ENCODE peak calls at places on chromosome 7, in six cellular contexts. Z is epithelial cell of esophagus, S is A549, H is IMR-90, C is cardiac muscle cell, K is AG04449. N is an unnamed sample.

GRCh38 chr7:92916751-92917369 is 80.5 kb upstream of the CDK6 start:
- DNase-seq in K (peak; percentile 42), S (peak; percentile 49), C (peak; percentile 86), H (peak; percentile 44), Z (peak; percentile 84), N (no peak)

GRCh38 chr7:108613147-108613948 is 43.7 kb downstream of the DNAJB9 start:
- DNase-seq in H (peak; percentile 25), S (peak; percentile 35), K (no peak), C (peak; percentile 66), Z (peak; percentile 52), N (peak; percentile 26)

GRCh38 chr7:80636709-80637108 is 1.7 kb upstream of the CD36 start:
- DNase-seq in C (no peak), Z (no peak), K (no peak), H (no peak), S (no peak), N (no peak)

GRCh38 chr7:149225106-149225505 is 14.3 kb upstream of the ZNF212 start:
- DNase-seq in H (no peak), S (no peak), K (no peak), Z (no peak), C (no peak), N (no peak)

GRCh38 chr7:1735262-1735661 is 65.2 kb downstream of the ELFN1 start:
- DNase-seq in C (no peak), K (no peak), S (no peak), Z (no peak), H (no peak), N (no peak)

GRCh38 chr7:42012786-42013360 is 224.1 kb downstream of the GLI3 start:
- DNase-seq in H (no peak), S (no peak), Z (no peak), C (peak; percentile 7), K (no peak), N (no peak)

GRCh38 chr7:74575083-74575803 is 82.3 kb upstream of the GTF2I start:
- DNase-seq in K (no peak), C (no peak), H (peak; percentile 34), S (peak; percentile 76), Z (peak; percentile 98), N (no peak)

GRCh38 chr7:37369904-37370303 is 78.8 kb downstream of the ELMO1 start:
- DNase-seq in K (no peak), H (no peak), S (no peak), Z (no peak), C (no peak), N (no peak)

GRCh38 chr7:917255-918117 is 37.0 kb downstream of the ADAP1 start:
- DNase-seq in H (no peak), S (no peak), K (no peak), Z (no peak), C (no peak), N (no peak)

GRCh38 chr7:76310102-76310957 is 7.9 kb downstream of the HSPB1 start:
- DNase-seq in S (no peak), C (no peak), Z (peak; percentile 36), K (no peak), H (no peak), N (no peak)

GRCh38 chr7:17069146-17069545 is 187.4 kb upstream of the AGR3 start:
- DNase-seq in K (no peak), S (no peak), Z (peak; percentile 87), H (no peak), C (no peak), N (no peak)

GRCh38 chr7:148327379-148327778 is 263.2 kb upstream of the C7orf33 start:
- DNase-seq in Z (peak; percentile 89), C (no peak), K (no peak), S (peak; percentile 23), H (no peak), N (no peak)

GRCh38 chr7:118185163-118185860 is 1.3 kb downstream of the LSM8 start:
- DNase-seq in Z (no peak), S (no peak), C (no peak), K (peak; percentile 31), H (peak; percentile 40), N (no peak)

DNA sequence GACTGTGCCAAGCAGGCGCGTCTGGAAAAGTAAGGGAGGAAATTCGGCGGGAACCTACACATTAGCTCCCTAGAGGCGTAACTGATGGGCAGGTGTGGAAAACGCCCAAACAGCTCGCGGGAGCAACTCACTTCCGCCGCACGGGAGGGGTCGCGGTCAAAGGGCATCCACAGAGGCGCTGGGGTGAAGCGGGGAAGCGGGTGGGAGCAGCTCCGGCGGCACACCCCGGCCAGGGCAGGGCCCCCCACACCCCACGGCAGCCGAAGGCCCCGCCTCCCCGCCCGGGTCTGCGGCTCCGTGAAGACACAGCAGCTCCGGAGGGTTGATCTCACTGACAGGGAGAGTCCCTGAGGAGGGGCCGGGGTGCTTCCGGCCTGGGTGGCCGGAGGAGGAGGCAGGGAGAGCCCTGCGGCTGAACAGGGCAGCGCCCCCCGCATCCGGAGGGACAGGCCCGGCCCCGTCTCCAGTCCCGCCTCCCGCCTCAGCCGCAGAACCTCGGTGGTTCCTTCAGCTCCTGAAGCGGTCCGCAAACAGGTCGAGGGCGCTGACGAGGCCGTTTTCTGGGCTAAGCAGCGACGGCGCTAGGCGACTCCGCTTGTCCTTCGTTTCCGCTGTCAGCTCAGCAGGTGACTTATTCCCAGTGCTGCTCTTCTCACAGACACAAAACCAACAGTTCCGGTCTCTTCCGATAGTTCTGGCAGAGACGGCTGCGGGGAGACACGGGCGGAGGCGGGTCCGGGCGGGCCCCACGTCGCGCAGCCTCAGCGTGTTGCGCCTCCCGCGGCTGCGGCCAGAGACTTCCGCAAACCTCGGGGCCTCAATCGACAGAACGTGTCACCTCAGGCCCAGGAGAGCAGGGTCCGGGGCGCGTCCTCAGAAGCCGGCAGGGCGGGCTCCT is 276.1 kb downstream of the DNAJB6 start:
- DNase-seq in H (no peak), S (no peak), K (no peak), Z (no peak), C (no peak), N (no peak)
- H3K4me3 ChIP-seq in H (no peak overlapping the region), S (no peak overlapping the region), K (no peak overlapping the region), Z (no peak overlapping the region), C (no peak overlapping the region), N (peak overlapping the region; percentile 15)

GRCh38 chr7:54877683-54878082 is 118.7 kb upstream of the SEC61G start:
- DNase-seq in K (no peak), H (no peak), Z (peak; percentile 55), C (no peak), S (peak; percentile 55), N (no peak)
- TF ChIP-seq CTCF in K (no peak), H (no peak), Z (peak; percentile 51), C (no peak), S (peak; percentile 34), N (no peak)

DNA sequence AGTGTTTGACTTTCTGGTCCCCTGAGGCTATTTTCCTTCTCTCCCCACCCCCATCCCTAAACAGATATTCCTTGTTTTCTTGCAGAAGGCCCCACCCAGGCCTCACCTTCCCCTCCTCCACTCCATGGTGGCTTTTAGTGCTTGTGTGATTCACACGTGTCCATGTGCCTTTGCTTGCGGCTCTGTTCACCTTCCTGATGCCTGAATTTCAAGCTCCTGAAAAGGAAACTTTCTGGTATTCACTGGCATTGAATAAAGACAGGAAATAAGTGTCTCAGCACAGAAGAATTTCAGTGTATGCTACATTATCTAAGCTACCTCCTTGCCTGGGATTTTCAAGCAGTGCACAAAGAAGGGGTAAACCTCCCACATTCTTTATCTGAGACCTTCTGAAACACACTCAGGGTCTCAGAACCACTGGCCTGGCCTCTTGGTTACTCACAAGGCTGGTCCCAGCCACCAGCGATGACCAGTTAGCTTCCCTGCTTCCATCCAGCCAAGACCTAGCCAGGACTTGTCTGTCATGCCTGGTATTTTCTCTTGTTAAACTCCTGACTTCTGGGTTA is 17.2 kb upstream of the UBE2H start:
- DNase-seq in S (peak; percentile 88), H (peak; percentile 84), Z (peak; percentile 99), C (no peak), K (no peak), N (peak; percentile 75)
- H3K4me3 ChIP-seq in S (no peak overlapping the region), H (no peak overlapping the region), Z (no peak overlapping the region), C (no peak overlapping the region), K (no peak overlapping the region), N (no peak overlapping the region)

GRCh38 chr7:23234569-23235296 is 11.8 kb upstream of the GPNMB start:
- DNase-seq in H (no peak), C (no peak), Z (no peak), K (no peak), S (no peak), N (no peak)
- TF ChIP-seq CTCF in H (no peak), C (no peak), Z (no peak), K (no peak), S (no peak), N (no peak)

GRCh38 chr7:99579281-99579955 is 18.6 kb upstream of the TMEM225B start:
- DNase-seq in K (no peak), S (no peak), Z (no peak), C (no peak), H (no peak), N (no peak)
- H3K4me3 ChIP-seq in K (peak overlapping the region; percentile 61), S (no peak overlapping the region), Z (peak overlapping the region; percentile 52), C (peak overlapping the region; percentile 42), H (peak overlapping the region; percentile 68), N (peak overlapping the region; percentile 44)

DNA sequence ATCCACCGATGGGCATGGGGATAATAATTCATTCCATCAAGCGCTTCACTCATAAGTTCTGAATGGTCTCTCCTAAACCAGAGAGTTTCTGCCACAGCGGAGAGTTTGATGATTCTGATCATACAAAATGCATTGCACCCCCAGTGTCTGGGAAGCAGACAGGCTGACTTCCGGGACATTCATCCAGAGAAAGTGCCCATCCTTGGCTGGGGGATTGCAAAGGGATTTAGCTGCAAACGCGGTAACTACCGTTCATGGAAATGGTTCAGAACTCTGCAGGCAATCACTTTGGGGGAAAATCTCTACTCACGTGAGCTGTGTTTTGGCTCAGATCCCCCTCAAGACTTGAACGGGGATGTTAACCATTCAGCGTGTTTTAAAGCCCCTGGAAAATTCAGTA is 33.4 kb upstream of the CALN1 start:
- DNase-seq in C (no peak), H (no peak), S (no peak), K (no peak), Z (no peak), N (no peak)
- TF ChIP-seq CTCF in C (no peak), H (no peak), S (no peak), K (no peak), Z (no peak), N (no peak)

GRCh38 chr7:18145160-18145559 is 117.5 kb upstream of the PRPS1L1 start:
- DNase-seq in H (no peak), K (no peak), Z (no peak), S (no peak), C (no peak), N (no peak)

GRCh38 chr7:18144171-18144570 is 116.5 kb upstream of the PRPS1L1 start:
- DNase-seq in H (no peak), K (no peak), C (no peak), S (no peak), Z (no peak), N (no peak)

GRCh38 chr7:18140943-18141342 is 113.3 kb upstream of the PRPS1L1 start:
- DNase-seq in C (no peak), H (no peak), S (no peak), Z (no peak), K (no peak), N (no peak)
- H3K4me3 ChIP-seq in C (no peak overlapping the region), H (no peak overlapping the region), S (no peak overlapping the region), Z (no peak overlapping the region), K (no peak overlapping the region), N (no peak overlapping the region)

N was measured in HFF-Myc.